ENCODE peak calls at places on chromosomes 7 and 10, in five cellular contexts. One of them, this sample, is unnamed.
A peak's percentile ranks its signal among the peaks of the same experiment; 100 is the strongest.

GRCh38 chr10:11824825-11825224 is 1.7 kb downstream of the PROSER2 start:
- DNase-seq in body of pancreas: peak; percentile 24
- DNase-seq in upper lobe of left lung: no peak
- DNase-seq in left lung: no peak
- DNase-seq in adrenal gland: no peak
- DNase-seq in this sample: no peak

GRCh38 chr10:34109952-34110702 is 705.0 kb downstream of the PARD3 start:
- DNase-seq in adrenal gland: no peak
- DNase-seq in body of pancreas: no peak
- DNase-seq in upper lobe of left lung: no peak
- DNase-seq in left lung: no peak
- DNase-seq in this sample: no peak

GRCh38 chr10:131159771-131160170 is 151.8 kb downstream of the TCERG1L start:
- DNase-seq in left lung: no peak
- DNase-seq in upper lobe of left lung: no peak
- DNase-seq in adrenal gland: no peak
- DNase-seq in body of pancreas: no peak
- DNase-seq in this sample: no peak

GRCh38 chr7:114856625-114857024 is 65.3 kb upstream of the MDFIC start:
- DNase-seq in body of pancreas: no peak
- DNase-seq in left lung: no peak
- DNase-seq in upper lobe of left lung: no peak
- DNase-seq in adrenal gland: no peak
- DNase-seq in this sample: no peak

GRCh38 chr10:1180836-1181235 is 124.7 kb downstream of the WDR37 start:
- DNase-seq in upper lobe of left lung: peak; percentile 24
- DNase-seq in left lung: peak; percentile 3
- DNase-seq in adrenal gland: no peak
- DNase-seq in body of pancreas: no peak
- DNase-seq in this sample: peak; percentile 86

GRCh38 chr10:73940634-73941221 is 29.8 kb downstream of the PLAU start:
- DNase-seq in adrenal gland: peak; percentile 82
- DNase-seq in left lung: peak; percentile 87
- DNase-seq in body of pancreas: peak; percentile 84
- DNase-seq in upper lobe of left lung: peak; percentile 97
- DNase-seq in this sample: peak; percentile 94

GRCh38 chr7:83514977-83515376 is 134.0 kb downstream of the SEMA3E start:
- DNase-seq in upper lobe of left lung: no peak
- DNase-seq in body of pancreas: no peak
- DNase-seq in left lung: no peak
- DNase-seq in adrenal gland: no peak
- DNase-seq in this sample: peak; percentile 1

GRCh38 chr7:159061674-159062212 is 82.9 kb downstream of the VIPR2 start:
- DNase-seq in upper lobe of left lung: peak; percentile 81
- DNase-seq in body of pancreas: no peak
- DNase-seq in adrenal gland: no peak
- DNase-seq in left lung: no peak
- DNase-seq in this sample: peak; percentile 91

GRCh38 chr7:157869793-157870192 is 533.0 kb downstream of the DNAJB6 start:
- DNase-seq in adrenal gland: no peak
- DNase-seq in left lung: no peak
- DNase-seq in body of pancreas: no peak
- DNase-seq in upper lobe of left lung: no peak
- DNase-seq in this sample: no peak

GRCh38 chr10:75335983-75336382 is 65.6 kb downstream of the ZNF503 start:
- DNase-seq in upper lobe of left lung: no peak
- DNase-seq in body of pancreas: no peak
- DNase-seq in adrenal gland: no peak
- DNase-seq in left lung: no peak
- DNase-seq in this sample: no peak

GRCh38 chr10:69657417-69657816 is 27.4 kb downstream of the FAM241B start:
- DNase-seq in body of pancreas: no peak
- DNase-seq in upper lobe of left lung: no peak
- DNase-seq in left lung: no peak
- DNase-seq in adrenal gland: no peak
- DNase-seq in this sample: no peak

GRCh38 chr7:6533893-6534804 is 17.1 kb downstream of the GRID2IP start:
- DNase-seq in adrenal gland: no peak
- DNase-seq in upper lobe of left lung: no peak
- DNase-seq in body of pancreas: no peak
- DNase-seq in left lung: no peak
- DNase-seq in this sample: no peak

GRCh38 chr10:95097805-95098204 is 28.5 kb upstream of the CYP2C8 start:
- DNase-seq in upper lobe of left lung: no peak
- DNase-seq in body of pancreas: no peak
- DNase-seq in adrenal gland: no peak
- DNase-seq in left lung: no peak
- DNase-seq in this sample: no peak

GRCh38 chr7:26419198-26419597 is 127.5 kb downstream of the SNX10 start:
- DNase-seq in left lung: no peak
- DNase-seq in body of pancreas: no peak
- DNase-seq in adrenal gland: no peak
- DNase-seq in upper lobe of left lung: no peak
- DNase-seq in this sample: no peak

GRCh38 chr7:44965441-44965903 is 13.3 kb downstream of the MYO1G start:
- DNase-seq in body of pancreas: no peak
- DNase-seq in upper lobe of left lung: peak; percentile 75
- DNase-seq in adrenal gland: no peak
- DNase-seq in left lung: no peak
- DNase-seq in this sample: peak; percentile 52

GRCh38 chr7:23279819-23280525 is 19.2 kb upstream of the MALSU1 start:
- DNase-seq in upper lobe of left lung: no peak
- DNase-seq in body of pancreas: no peak
- DNase-seq in adrenal gland: no peak
- DNase-seq in left lung: no peak
- DNase-seq in this sample: no peak

GRCh38 chr7:79434867-79435266 is 18.6 kb downstream of the MAGI2 start:
- DNase-seq in adrenal gland: no peak
- DNase-seq in body of pancreas: no peak
- DNase-seq in upper lobe of left lung: no peak
- DNase-seq in left lung: no peak
- DNase-seq in this sample: no peak

DNA sequence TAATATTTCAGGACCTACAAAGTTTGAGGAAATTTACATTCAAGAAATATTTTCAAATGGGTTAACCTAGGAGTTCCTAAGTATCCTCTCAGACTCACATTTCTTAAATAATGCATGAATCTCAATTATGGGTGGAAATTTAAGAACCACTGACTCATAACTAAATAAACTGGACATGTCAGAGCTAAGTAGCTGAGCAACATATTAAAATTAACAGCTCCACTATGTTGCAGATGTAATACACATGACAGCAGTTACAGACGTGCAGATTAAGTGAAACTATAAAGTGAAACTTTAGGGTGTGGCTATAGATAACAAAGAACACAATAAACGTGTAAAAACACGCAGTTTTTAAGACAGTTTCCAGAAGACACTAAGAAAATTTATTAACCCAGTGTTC is 25.5 kb downstream of the DNMBP start:
- DNase-seq in body of pancreas: no peak
- DNase-seq in upper lobe of left lung: no peak
- DNase-seq in adrenal gland: no peak
- DNase-seq in left lung: no peak
- DNase-seq in this sample: no peak
- H3K4me3 ChIP-seq in body of pancreas: no peak overlapping the region
- H3K4me3 ChIP-seq in upper lobe of left lung: no peak overlapping the region
- H3K4me3 ChIP-seq in adrenal gland: no peak overlapping the region
- H3K4me3 ChIP-seq in left lung: no peak overlapping the region
- H3K4me3 ChIP-seq in this sample: no peak overlapping the region

GRCh38 chr7:15684834-15685233 is 1.6 kb downstream of the MEOX2 start:
- DNase-seq in upper lobe of left lung: no peak
- DNase-seq in adrenal gland: no peak
- DNase-seq in body of pancreas: no peak
- DNase-seq in left lung: no peak
- DNase-seq in this sample: peak; percentile 16
- H3K27me3 ChIP-seq in upper lobe of left lung: peaks cover 14% of the 10 kb centered on the region
- H3K27me3 ChIP-seq in adrenal gland: peaks cover 45% of the 10 kb centered on the region
- H3K27me3 ChIP-seq in body of pancreas: peaks cover 12% of the 10 kb centered on the region
- H3K27me3 ChIP-seq in left lung: peaks cover 44% of the 10 kb centered on the region
- H3K27me3 ChIP-seq in this sample: peaks cover 58% of the 10 kb centered on the region

DNA sequence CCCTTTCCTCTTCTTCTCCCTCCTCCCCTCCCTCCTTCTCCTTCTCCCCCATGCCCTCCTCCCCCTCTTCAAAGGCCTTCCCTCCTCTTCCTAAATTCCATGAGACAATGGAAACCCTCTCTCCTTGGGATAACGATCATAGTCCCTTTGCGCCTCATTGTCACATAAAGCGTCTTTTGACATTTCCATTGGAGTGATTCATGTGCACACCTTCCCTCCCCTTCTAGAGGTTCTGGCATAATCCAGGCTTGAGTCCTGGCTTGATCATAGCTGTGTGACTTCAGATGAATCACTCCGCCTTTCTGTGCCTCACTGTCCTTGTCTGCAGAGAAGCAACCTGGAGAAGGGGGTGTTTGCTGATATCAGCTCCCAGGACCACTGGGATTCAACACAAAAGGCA is 204.2 kb downstream of the TNS3 start:
- DNase-seq in adrenal gland: no peak
- DNase-seq in upper lobe of left lung: no peak
- DNase-seq in left lung: no peak
- DNase-seq in body of pancreas: no peak
- DNase-seq in this sample: no peak
- H3K36me3 ChIP-seq in adrenal gland: no peaks in the 10 kb centered on the region
- H3K36me3 ChIP-seq in upper lobe of left lung: no peaks in the 10 kb centered on the region
- H3K36me3 ChIP-seq in left lung: peaks cover 4% of the 10 kb centered on the region
- H3K36me3 ChIP-seq in body of pancreas: no peaks in the 10 kb centered on the region
- H3K36me3 ChIP-seq in this sample: no peaks in the 10 kb centered on the region

GRCh38 chr7:155496267-155497005 is 38.5 kb downstream of the EN2 start:
- DNase-seq in left lung: no peak
- DNase-seq in upper lobe of left lung: peak; percentile 59
- DNase-seq in body of pancreas: no peak
- DNase-seq in adrenal gland: no peak
- DNase-seq in this sample: peak; percentile 56

GRCh38 chr7:155495440-155496248 is 37.7 kb downstream of the EN2 start:
- DNase-seq in upper lobe of left lung: peak; percentile 44
- DNase-seq in left lung: no peak
- DNase-seq in body of pancreas: no peak
- DNase-seq in adrenal gland: no peak
- DNase-seq in this sample: peak; percentile 56

GRCh38 chr7:155491812-155492211 is 33.9 kb downstream of the EN2 start:
- DNase-seq in body of pancreas: no peak
- DNase-seq in upper lobe of left lung: peak; percentile 13
- DNase-seq in left lung: no peak
- DNase-seq in adrenal gland: no peak
- DNase-seq in this sample: peak; percentile 68

GRCh38 chr7:155494551-155494950 is 36.6 kb downstream of the EN2 start:
- DNase-seq in body of pancreas: no peak
- DNase-seq in adrenal gland: no peak
- DNase-seq in left lung: no peak
- DNase-seq in upper lobe of left lung: peak; percentile 76
- DNase-seq in this sample: no peak

GRCh38 chr7:155493744-155494538 is 36.0 kb downstream of the EN2 start:
- DNase-seq in left lung: no peak
- DNase-seq in upper lobe of left lung: peak; percentile 66
- DNase-seq in adrenal gland: no peak
- DNase-seq in body of pancreas: no peak
- DNase-seq in this sample: no peak
- H3K4me3 ChIP-seq in left lung: no peak overlapping the region
- H3K4me3 ChIP-seq in upper lobe of left lung: no peak overlapping the region
- H3K4me3 ChIP-seq in adrenal gland: no peak overlapping the region
- H3K4me3 ChIP-seq in body of pancreas: no peak overlapping the region
- H3K4me3 ChIP-seq in this sample: no peak overlapping the region

DNA sequence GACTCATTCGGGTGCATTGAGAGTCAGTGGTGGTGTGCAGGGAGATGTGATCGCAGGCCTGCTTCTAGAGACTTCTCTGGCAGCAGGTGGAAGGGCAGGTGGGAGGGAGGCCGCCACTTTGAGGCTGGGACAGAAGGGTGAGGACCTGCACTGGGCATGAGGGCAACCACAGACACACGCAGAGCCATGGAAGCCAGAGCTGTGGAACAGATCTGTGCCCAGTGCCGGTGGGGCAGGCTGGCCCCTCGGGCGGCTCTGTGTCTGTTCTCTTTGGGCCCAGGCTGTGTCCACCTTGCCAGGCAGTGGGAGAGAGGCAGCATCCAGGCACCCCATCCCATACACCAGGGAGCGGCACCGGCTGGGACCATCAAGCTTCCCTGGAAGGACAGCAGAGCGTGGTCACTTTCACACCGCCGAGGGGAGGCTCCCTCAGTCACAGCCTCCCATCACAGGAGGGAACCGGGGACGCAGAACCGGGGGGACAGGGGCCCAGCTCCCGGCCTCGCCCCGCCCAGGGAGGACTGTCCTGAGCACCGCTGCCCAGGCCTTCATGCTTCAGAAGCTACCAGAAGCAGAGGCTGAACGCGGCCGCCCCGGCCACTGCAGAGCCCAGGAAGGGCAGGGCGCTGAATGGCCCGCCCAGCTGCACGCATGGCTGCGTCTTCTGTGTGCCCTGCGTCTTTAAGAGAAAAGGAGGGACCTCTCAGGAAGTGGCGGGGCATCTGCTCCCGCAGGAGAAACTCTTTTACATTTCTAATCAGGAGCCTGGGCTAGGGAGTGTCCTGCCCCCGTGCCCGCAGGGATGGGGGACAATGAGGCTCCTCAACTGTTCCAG is 32.1 kb downstream of the EN2 start:
- DNase-seq in body of pancreas: no peak
- DNase-seq in adrenal gland: no peak
- DNase-seq in upper lobe of left lung: peak; percentile 85
- DNase-seq in left lung: peak; percentile 40
- DNase-seq in this sample: peak; percentile 77
- H3K27me3 ChIP-seq in body of pancreas: no peaks in the 10 kb centered on the region
- H3K27me3 ChIP-seq in adrenal gland: peaks cover 24% of the 10 kb centered on the region
- H3K27me3 ChIP-seq in upper lobe of left lung: peaks cover 3% of the 10 kb centered on the region
- H3K27me3 ChIP-seq in left lung: no peaks in the 10 kb centered on the region
- H3K27me3 ChIP-seq in this sample: peaks cover 34% of the 10 kb centered on the region

GRCh38 chr7:93354815-93355214 is 122.6 kb downstream of the VPS50 start:
- DNase-seq in upper lobe of left lung: no peak
- DNase-seq in body of pancreas: no peak
- DNase-seq in adrenal gland: no peak
- DNase-seq in left lung: no peak
- DNase-seq in this sample: no peak
- H3K36me3 ChIP-seq in upper lobe of left lung: no peaks in the 10 kb centered on the region
- H3K36me3 ChIP-seq in body of pancreas: no peaks in the 10 kb centered on the region
- H3K36me3 ChIP-seq in adrenal gland: no peaks in the 10 kb centered on the region
- H3K36me3 ChIP-seq in left lung: peaks cover 26% of the 10 kb centered on the region
- H3K36me3 ChIP-seq in this sample: no peaks in the 10 kb centered on the region

DNA sequence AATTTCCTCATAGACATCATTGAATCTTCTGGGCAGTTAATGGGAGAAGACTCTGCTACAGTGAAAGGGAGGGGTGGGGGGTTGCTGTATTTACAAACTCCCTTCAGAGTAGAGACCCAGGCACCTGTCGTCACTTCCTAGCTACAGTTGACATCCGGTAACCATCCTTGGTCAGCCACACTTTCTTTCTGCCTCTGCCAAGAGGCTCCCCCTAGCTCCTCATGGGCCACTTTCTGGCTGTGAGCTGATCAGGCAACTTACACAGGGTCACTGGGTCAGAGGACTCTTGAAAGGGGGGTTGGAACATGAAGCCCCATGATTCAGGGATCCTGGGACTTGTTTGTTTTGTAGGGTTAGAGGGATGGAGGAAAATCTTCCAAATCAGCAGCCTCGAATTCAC is 1.2 kb downstream of the TECPR1 start:
- DNase-seq in body of pancreas: no peak
- DNase-seq in left lung: no peak
- DNase-seq in upper lobe of left lung: no peak
- DNase-seq in adrenal gland: no peak
- DNase-seq in this sample: peak; percentile 66
- H3K4me3 ChIP-seq in body of pancreas: no peak overlapping the region
- H3K4me3 ChIP-seq in left lung: peak overlapping the region; percentile 97
- H3K4me3 ChIP-seq in upper lobe of left lung: peak overlapping the region; percentile 82
- H3K4me3 ChIP-seq in adrenal gland: no peak overlapping the region
- H3K4me3 ChIP-seq in this sample: no peak overlapping the region

This sample was measured in H7.